ENCODE peak calls at places on chromosomes 4 and X, in six cellular contexts. One of them, this sample, is unnamed.

GRCh38 chr4:38769441-38770210 is 13.2 kb downstream of the TLR10 start:
- DNase-seq in PC-3: no peak
- DNase-seq in lung: no peak
- DNase-seq in astrocyte: no peak
- DNase-seq in cardiac muscle cell: no peak
- DNase-seq in WERI-Rb-1: no peak
- DNase-seq in this sample: no peak

GRCh38 chr4:24573582-24573981 is 10.8 kb downstream of the DHX15 start:
- DNase-seq in astrocyte: no peak
- DNase-seq in lung: no peak
- DNase-seq in PC-3: no peak
- DNase-seq in cardiac muscle cell: no peak
- DNase-seq in WERI-Rb-1: no peak
- DNase-seq in this sample: no peak

GRCh38 chrX:53263597-53264094 is 17.7 kb downstream of the IQSEC2 start:
- DNase-seq in astrocyte: peak; percentile 65
- DNase-seq in WERI-Rb-1: no peak
- DNase-seq in cardiac muscle cell: peak; percentile 22
- DNase-seq in PC-3: peak; percentile 92
- DNase-seq in lung: no peak
- DNase-seq in this sample: no peak

GRCh38 chr4:184792950-184793555 is 32.7 kb downstream of the ACSL1 start:
- DNase-seq in WERI-Rb-1: no peak
- DNase-seq in lung: no peak
- DNase-seq in cardiac muscle cell: peak; percentile 92
- DNase-seq in PC-3: peak; percentile 76
- DNase-seq in astrocyte: peak; percentile 97
- DNase-seq in this sample: no peak

GRCh38 chr4:48904101-48904500 is 2.5 kb downstream of the OCIAD2 start:
- DNase-seq in astrocyte: no peak
- DNase-seq in PC-3: no peak
- DNase-seq in cardiac muscle cell: no peak
- DNase-seq in lung: no peak
- DNase-seq in WERI-Rb-1: peak; percentile 49
- DNase-seq in this sample: no peak

GRCh38 chr4:186699298-186699697 is 24.4 kb downstream of the FAT1 start:
- DNase-seq in PC-3: peak; percentile 37
- DNase-seq in WERI-Rb-1: no peak
- DNase-seq in astrocyte: no peak
- DNase-seq in lung: no peak
- DNase-seq in cardiac muscle cell: peak; percentile 24
- DNase-seq in this sample: no peak

GRCh38 chrX:46589977-46590723 is 16.6 kb downstream of the CHST7 start:
- DNase-seq in PC-3: peak; percentile 81
- DNase-seq in lung: no peak
- DNase-seq in WERI-Rb-1: no peak
- DNase-seq in astrocyte: peak; percentile 57
- DNase-seq in cardiac muscle cell: peak; percentile 81
- DNase-seq in this sample: no peak

GRCh38 chrX:100674705-100675104 is 30.7 kb downstream of the SRPX2 start:
- DNase-seq in WERI-Rb-1: no peak
- DNase-seq in astrocyte: no peak
- DNase-seq in cardiac muscle cell: no peak
- DNase-seq in PC-3: no peak
- DNase-seq in lung: no peak
- DNase-seq in this sample: no peak

GRCh38 chrX:46710927-46711623 is 47.8 kb downstream of the SLC9A7 start:
- DNase-seq in astrocyte: no peak
- DNase-seq in WERI-Rb-1: peak; percentile 33
- DNase-seq in cardiac muscle cell: no peak
- DNase-seq in PC-3: no peak
- DNase-seq in lung: no peak
- DNase-seq in this sample: no peak

GRCh38 chr4:80839792-80840191 is 190.7 kb upstream of the BMP3 start:
- DNase-seq in PC-3: no peak
- DNase-seq in WERI-Rb-1: no peak
- DNase-seq in cardiac muscle cell: no peak
- DNase-seq in lung: no peak
- DNase-seq in astrocyte: no peak
- DNase-seq in this sample: no peak

GRCh38 chrX:2462780-2463179 is 38.0 kb downstream of the DHRSX start:
- DNase-seq in WERI-Rb-1: no peak
- DNase-seq in lung: no peak
- DNase-seq in cardiac muscle cell: peak; percentile 49
- DNase-seq in astrocyte: no peak
- DNase-seq in PC-3: no peak
- DNase-seq in this sample: no peak

GRCh38 chrX:38620623-38621022 is 59.3 kb downstream of the TSPAN7 start:
- DNase-seq in cardiac muscle cell: no peak
- DNase-seq in WERI-Rb-1: no peak
- DNase-seq in lung: no peak
- DNase-seq in PC-3: no peak
- DNase-seq in astrocyte: no peak
- DNase-seq in this sample: no peak

GRCh38 chrX:70087857-70088256 is 25.6 kb downstream of the OTUD6A start:
- DNase-seq in cardiac muscle cell: peak; percentile 58
- DNase-seq in WERI-Rb-1: no peak
- DNase-seq in PC-3: peak; percentile 59
- DNase-seq in astrocyte: no peak
- DNase-seq in lung: no peak
- DNase-seq in this sample: no peak

GRCh38 chrX:115679460-115679859 is 118.5 kb downstream of the PLS3 start:
- DNase-seq in cardiac muscle cell: peak; percentile 50
- DNase-seq in PC-3: peak; percentile 56
- DNase-seq in WERI-Rb-1: no peak
- DNase-seq in lung: no peak
- DNase-seq in astrocyte: peak; percentile 9
- DNase-seq in this sample: no peak

GRCh38 chr4:165873298-165874071 is 448 bp downstream of the TLL1 start:
- DNase-seq in PC-3: peak; percentile 44
- DNase-seq in lung: no peak
- DNase-seq in astrocyte: peak; percentile 13
- DNase-seq in cardiac muscle cell: peak; percentile 44
- DNase-seq in WERI-Rb-1: peak; percentile 55
- DNase-seq in this sample: peak; percentile 55

GRCh38 chrX:100376581-100376980 is 33.5 kb downstream of the PCDH19 start:
- DNase-seq in WERI-Rb-1: no peak
- DNase-seq in PC-3: no peak
- DNase-seq in lung: no peak
- DNase-seq in astrocyte: peak; percentile 1
- DNase-seq in cardiac muscle cell: peak; percentile 36
- DNase-seq in this sample: no peak

GRCh38 chr4:24922416-24922815 is 9.6 kb upstream of the CCDC149 start:
- DNase-seq in WERI-Rb-1: no peak
- DNase-seq in cardiac muscle cell: no peak
- DNase-seq in astrocyte: peak; percentile 57
- DNase-seq in PC-3: no peak
- DNase-seq in lung: no peak
- DNase-seq in this sample: no peak

GRCh38 chr4:142331646-142332045 is 514.5 kb downstream of the INPP4B start:
- DNase-seq in WERI-Rb-1: no peak
- DNase-seq in cardiac muscle cell: peak; percentile 30
- DNase-seq in astrocyte: peak; percentile 72
- DNase-seq in lung: no peak
- DNase-seq in PC-3: no peak
- DNase-seq in this sample: no peak

GRCh38 chr4:58514299-58514698 is 1404.1 kb upstream of the IGFBP7 start:
- DNase-seq in WERI-Rb-1: no peak
- DNase-seq in lung: no peak
- DNase-seq in PC-3: peak; percentile 43
- DNase-seq in cardiac muscle cell: no peak
- DNase-seq in astrocyte: no peak
- DNase-seq in this sample: no peak

GRCh38 chr4:150583287-150584197 is 1.6 kb downstream of the MAB21L2 start:
- DNase-seq in astrocyte: peak; percentile 44
- DNase-seq in cardiac muscle cell: peak; percentile 37
- DNase-seq in lung: no peak
- DNase-seq in WERI-Rb-1: no peak
- DNase-seq in PC-3: no peak
- DNase-seq in this sample: peak; percentile 39

DNA sequence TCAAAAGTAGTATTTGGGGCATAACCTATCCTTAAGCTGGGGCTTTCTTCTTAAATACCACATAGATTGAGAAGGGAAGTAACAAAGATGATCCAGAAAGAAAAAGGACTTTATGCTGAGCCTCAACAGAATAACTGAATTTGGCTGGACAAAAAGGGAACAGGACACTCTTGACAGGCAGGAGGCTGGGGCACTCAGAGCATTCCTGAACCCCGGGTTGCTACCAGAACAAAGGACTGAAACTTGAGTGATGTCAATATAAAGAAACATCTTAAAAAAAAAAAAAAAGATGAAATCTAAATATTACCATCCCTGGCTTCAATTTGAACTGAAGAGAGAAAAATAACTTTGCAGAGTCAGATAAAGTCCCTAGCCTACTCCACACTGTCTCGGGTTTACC is 23.9 kb downstream of the RELL1 start:
- DNase-seq in lung: no peak
- DNase-seq in astrocyte: no peak
- DNase-seq in cardiac muscle cell: no peak
- DNase-seq in WERI-Rb-1: no peak
- DNase-seq in PC-3: no peak
- DNase-seq in this sample: no peak
- H3K4me3 ChIP-seq in lung: no peak overlapping the region
- H3K4me3 ChIP-seq in astrocyte: no peak overlapping the region
- H3K4me3 ChIP-seq in cardiac muscle cell: no peak overlapping the region
- H3K4me3 ChIP-seq in WERI-Rb-1: no peak overlapping the region
- H3K4me3 ChIP-seq in PC-3: no peak overlapping the region
- H3K4me3 ChIP-seq in this sample: no peak overlapping the region

GRCh38 chrX:107684956-107685385 is 56.7 kb downstream of the PRPS1 start:
- DNase-seq in WERI-Rb-1: no peak
- DNase-seq in cardiac muscle cell: peak; percentile 90
- DNase-seq in PC-3: no peak
- DNase-seq in lung: peak; percentile 94
- DNase-seq in astrocyte: peak; percentile 44
- DNase-seq in this sample: no peak
- H3K27ac ChIP-seq in WERI-Rb-1: no peak overlapping the region
- H3K27ac ChIP-seq in cardiac muscle cell: no peak overlapping the region
- H3K27ac ChIP-seq in PC-3: no peak overlapping the region
- H3K27ac ChIP-seq in lung: peak overlapping the region; percentile 57
- H3K27ac ChIP-seq in astrocyte: no peak overlapping the region
- H3K27ac ChIP-seq in this sample: no peak overlapping the region

DNA sequence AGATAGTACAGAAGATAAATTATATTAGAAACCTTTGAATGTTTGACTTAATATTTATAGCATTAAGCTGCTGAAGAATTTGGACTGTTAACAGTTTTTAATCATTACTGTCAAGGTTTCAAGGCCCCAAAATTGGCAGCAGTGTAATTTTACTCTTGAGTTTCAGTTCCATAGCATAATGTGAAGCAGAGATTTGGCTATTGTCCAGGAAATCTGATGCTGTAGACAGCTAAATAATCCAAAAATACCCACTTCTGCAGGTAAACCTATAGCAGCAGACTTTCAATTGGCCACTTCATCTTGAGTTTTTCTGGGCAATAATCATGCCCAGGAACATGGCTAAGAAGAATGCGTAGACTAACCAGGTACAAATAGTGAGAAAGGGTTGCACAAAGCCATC is 85.0 kb downstream of the RCHY1 start:
- DNase-seq in WERI-Rb-1: no peak
- DNase-seq in lung: no peak
- DNase-seq in cardiac muscle cell: no peak
- DNase-seq in PC-3: peak; percentile 2
- DNase-seq in astrocyte: no peak
- DNase-seq in this sample: no peak
- TF ChIP-seq CTCF in WERI-Rb-1: no peak
- TF ChIP-seq CTCF in lung: no peak
- TF ChIP-seq CTCF in cardiac muscle cell: no peak
- TF ChIP-seq CTCF in PC-3: no peak
- TF ChIP-seq CTCF in astrocyte: no peak
- TF ChIP-seq CTCF in this sample: no peak

GRCh38 chr4:72564789-72565188 is 4.2 kb downstream of the ADAMTS3 start:
- DNase-seq in cardiac muscle cell: no peak
- DNase-seq in lung: no peak
- DNase-seq in astrocyte: no peak
- DNase-seq in PC-3: no peak
- DNase-seq in WERI-Rb-1: no peak
- DNase-seq in this sample: no peak

GRCh38 chr4:72566573-72566972 is 2.4 kb downstream of the ADAMTS3 start:
- DNase-seq in cardiac muscle cell: peak; percentile 11
- DNase-seq in WERI-Rb-1: no peak
- DNase-seq in lung: no peak
- DNase-seq in PC-3: no peak
- DNase-seq in astrocyte: no peak
- DNase-seq in this sample: no peak

GRCh38 chr4:72567821-72568620 is 1.0 kb downstream of the ADAMTS3 start:
- DNase-seq in PC-3: peak; percentile 96
- DNase-seq in cardiac muscle cell: peak; percentile 93
- DNase-seq in lung: peak; percentile 81
- DNase-seq in astrocyte: peak; percentile 87
- DNase-seq in WERI-Rb-1: peak; percentile 94
- DNase-seq in this sample: peak; percentile 42

GRCh38 chr4:72568959-72569718 is at the start of gene ADAMTS3:
- DNase-seq in cardiac muscle cell: peak; percentile 86
- DNase-seq in WERI-Rb-1: peak; percentile 90
- DNase-seq in astrocyte: peak; percentile 65
- DNase-seq in lung: peak; percentile 54
- DNase-seq in PC-3: peak; percentile 76
- DNase-seq in this sample: peak; percentile 9

DNA sequence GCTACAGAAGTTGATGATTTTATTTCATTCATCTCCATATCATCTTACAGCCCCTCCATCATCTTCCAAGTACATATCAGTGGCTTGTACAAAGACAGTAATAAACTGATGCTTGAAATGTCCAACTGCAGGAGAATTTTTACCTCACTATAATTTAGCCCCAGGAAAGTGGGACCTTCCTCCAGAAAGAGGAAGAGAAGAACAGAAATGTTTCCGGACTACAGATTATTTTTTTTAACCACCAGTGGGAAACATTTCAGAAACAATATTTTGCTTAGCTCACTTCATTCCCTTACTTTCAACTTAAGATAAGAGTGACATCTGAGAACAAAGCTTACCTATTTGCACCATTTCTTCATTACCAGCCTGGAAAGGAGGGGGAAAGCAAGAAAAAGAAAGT is 2.0 kb downstream of the ADAMTS3 start:
- DNase-seq in lung: no peak
- DNase-seq in PC-3: no peak
- DNase-seq in cardiac muscle cell: no peak
- DNase-seq in WERI-Rb-1: no peak
- DNase-seq in astrocyte: no peak
- DNase-seq in this sample: no peak
- H3K4me3 ChIP-seq in lung: no peak overlapping the region
- H3K4me3 ChIP-seq in PC-3: peak overlapping the region; percentile 92
- H3K4me3 ChIP-seq in cardiac muscle cell: peak overlapping the region; percentile 80
- H3K4me3 ChIP-seq in WERI-Rb-1: peak overlapping the region; percentile 89
- H3K4me3 ChIP-seq in astrocyte: peak overlapping the region; percentile 91
- H3K4me3 ChIP-seq in this sample: peak overlapping the region; percentile 62